ENCODE peak calls at places on chromosomes 6 and 20, in four cellular contexts. O is right lobe of liver; M is T-helper 2 cell; I is activated T-helper 1 cell treated with anti-CD3 and anti-CD28 coated beads, Interleukin-2, amount 50 U/mL, for 16 hours. Y is an unnamed sample.

GRCh38 chr20:3753098-3753497 is 14.5 kb downstream of the ADISSP start:
- DNase-seq in O (no peak), M (no peak), I (no peak), Y (peak)

GRCh38 chr20:43833511-43834395 is 80.9 kb upstream of the TOX2 start:
- DNase-seq in O (no peak), M (no peak), I (no peak), Y (no peak)

GRCh38 chr6:109687271-109687721 is 3.7 kb downstream of the AK9 start:
- DNase-seq in O (no peak), M (no peak), I (no peak), Y (peak)

GRCh38 chr20:48771542-48771941 is 56.3 kb downstream of the PREX1 start:
- DNase-seq in O (no peak), M (no peak), I (no peak), Y (no peak)

GRCh38 chr6:35216832-35217811 is 3.4 kb downstream of the SCUBE3 start:
- DNase-seq in O (no peak), M (no peak), I (no peak), Y (no peak)

GRCh38 chr6:108633436-108633835 is 72.7 kb downstream of the FOXO3 start:
- DNase-seq in O (no peak), M (no peak), I (no peak), Y (no peak)

GRCh38 chr6:84027340-84028183 is 6.0 kb upstream of the MRAP2 start:
- DNase-seq in O (no peak), M (no peak), I (no peak), Y (peak)

GRCh38 chr20:17872920-17873319 is 95.7 kb downstream of the SNX5 start:
- DNase-seq in O (no peak), M (no peak), I (no peak), Y (no peak)

GRCh38 chr20:1299522-1299921 is 29.4 kb downstream of the SDCBP2 start:
- DNase-seq in O (no peak), M (no peak), I (no peak), Y (peak)

GRCh38 chr6:87722831-87723726 is 21.0 kb upstream of the AKIRIN2 start:
- DNase-seq in O (peak), M (no peak), I (no peak), Y (peak)

Y was measured in body of pancreas.